ENCODE peak calls at places on chromosome 13, in nine cellular contexts. W, L, N, K, U, G, R, Y and V are unnamed samples.

GRCh38 chr13:52862358-52863206 is 14.1 kb upstream of the PCDH8 start:
- DNase-seq in W (no peak), R (peak), N (no peak), U (peak), L (peak), G (no peak), K (no peak), Y (no peak), V (peak)

GRCh38 chr13:107322228-107322627 is 754.3 kb upstream of the ARGLU1 start:
- DNase-seq in N (no peak), U (no peak), L (no peak), W (no peak), K (no peak), G (no peak), Y (no peak), R (no peak), V (no peak)

GRCh38 chr13:80528733-80529132 is 187.8 kb upstream of the SPRY2 start:
- DNase-seq in N (no peak), R (no peak), U (no peak), K (no peak), L (no peak), Y (no peak), W (no peak), G (no peak), V (no peak)

GRCh38 chr13:106520205-106521004 is 15.1 kb downstream of the EFNB2 start:
- DNase-seq in U (no peak), K (peak), R (no peak), Y (no peak), N (no peak), W (no peak), G (no peak), L (no peak), V (no peak)

GRCh38 chr13:97853550-97853949 is 99.9 kb upstream of the IPO5 start:
- DNase-seq in L (no peak), W (peak), Y (no peak), N (no peak), R (no peak), G (no peak), K (peak), U (no peak), V (no peak)

GRCh38 chr13:68128297-68128915 is 898.3 kb upstream of the PCDH9 start:
- DNase-seq in Y (peak), L (no peak), G (no peak), R (no peak), U (no peak), N (no peak), K (no peak), W (no peak), V (no peak)

GRCh38 chr13:91572944-91573535 is 174.6 kb downstream of the GPC5 start:
- DNase-seq in Y (no peak), G (no peak), K (no peak), N (no peak), L (no peak), W (peak), U (no peak), R (no peak), V (no peak)

GRCh38 chr13:34430294-34430693 is 511.8 kb upstream of the NBEA start:
- DNase-seq in L (no peak), R (no peak), G (no peak), K (peak), U (no peak), Y (no peak), N (no peak), W (peak), V (no peak)

GRCh38 chr13:28318418-28318995 is 176.4 kb downstream of the FLT1 start:
- DNase-seq in W (no peak), Y (no peak), L (no peak), G (no peak), R (no peak), N (no peak), K (peak), U (no peak), V (no peak)

GRCh38 chr13:29589234-29589633 is 6.3 kb downstream of the SLC7A1 start:
- DNase-seq in G (no peak), Y (no peak), W (peak), L (no peak), K (peak), U (no peak), N (no peak), R (no peak), V (no peak)

GRCh38 chr13:27665333-27665732 is 43.6 kb downstream of the POLR1D start:
- DNase-seq in W (no peak), Y (no peak), R (no peak), N (no peak), K (peak), U (no peak), L (no peak), G (no peak), V (no peak)

GRCh38 chr13:99963832-99964339 is 7.7 kb downstream of the ZIC5 start:
- DNase-seq in Y (no peak), N (no peak), K (no peak), W (no peak), L (no peak), G (no peak), R (no peak), U (no peak), V (no peak)

GRCh38 chr13:29758591-29759114 is 91.8 kb downstream of the UBL3 start:
- DNase-seq in U (peak), Y (peak), N (peak), R (no peak), L (peak), G (no peak), K (no peak), W (peak), V (peak)

GRCh38 chr13:109481046-109481445 is 305.3 kb downstream of the IRS2 start:
- DNase-seq in R (no peak), Y (no peak), G (no peak), W (peak), L (no peak), U (no peak), N (no peak), K (no peak), V (no peak)

GRCh38 chr13:114143806-114144605 is 11.6 kb upstream of the RASA3 start:
- DNase-seq in W (no peak), L (no peak), N (peak), G (peak), K (no peak), U (no peak), R (peak), Y (no peak), V (peak)
- TF ChIP-seq CTCF in W (peak), L (no peak), N (peak), G (no peak), K (no peak), U (no peak), R (peak), Y (no peak), V (no peak)

GRCh38 chr13:114029866-114030625 is 56.2 kb upstream of the C13orf46 start:
- DNase-seq in Y (no peak), W (no peak), L (no peak), G (no peak), R (no peak), K (no peak), N (no peak), U (no peak), V (no peak)

GRCh38 chr13:114027046-114027760 is 53.3 kb upstream of the C13orf46 start:
- DNase-seq in N (no peak), K (peak), G (no peak), L (no peak), U (no peak), R (no peak), Y (no peak), W (no peak), V (no peak)

GRCh38 chr13:114026128-114026880 is 52.4 kb upstream of the C13orf46 start:
- DNase-seq in R (no peak), N (no peak), W (no peak), G (no peak), K (no peak), U (no peak), Y (no peak), L (no peak), V (no peak)

GRCh38 chr13:114025432-114026127 is 51.7 kb upstream of the C13orf46 start:
- DNase-seq in W (peak), R (no peak), N (no peak), U (no peak), L (no peak), Y (no peak), G (no peak), K (peak), V (peak)

GRCh38 chr13:114027826-114028225 is 54.0 kb upstream of the C13orf46 start:
- DNase-seq in N (no peak), W (no peak), U (no peak), R (no peak), K (no peak), Y (no peak), L (no peak), G (no peak), V (no peak)
- H3K4me3 ChIP-seq in N (no peak), W (no peak), U (no peak), R (no peak), K (no peak), Y (no peak), L (no peak), G (no peak), V (no peak)

GRCh38 chr13:79482271-79482970 is 1.5 kb downstream of the NDFIP2 start:
- DNase-seq in U (no peak), K (peak), Y (no peak), N (no peak), G (no peak), W (no peak), L (no peak), R (no peak), V (no peak)

GRCh38 chr13:79483302-79483701 is 2.3 kb downstream of the NDFIP2 start:
- DNase-seq in G (no peak), N (no peak), R (no peak), U (no peak), W (peak), L (no peak), K (peak), Y (no peak), V (no peak)

GRCh38 chr13:79481685-79482052 is 714 bp downstream of the NDFIP2 start:
- DNase-seq in R (no peak), U (peak), Y (no peak), K (no peak), G (no peak), W (no peak), L (peak), N (peak), V (peak)

GRCh38 chr13:79477968-79478367 is 3.0 kb upstream of the NDFIP2 start:
- DNase-seq in N (no peak), L (no peak), R (peak), W (no peak), Y (no peak), U (no peak), G (no peak), K (no peak), V (no peak)

GRCh38 chr13:79480954-79481684 is at the start of gene NDFIP2:
- DNase-seq in U (peak), L (peak), Y (peak), N (peak), K (peak), R (peak), W (peak), G (peak), V (peak)
- TF ChIP-seq CTCF in U (no peak), L (no peak), Y (no peak), N (no peak), K (no peak), R (no peak), W (peak), G (no peak), V (peak)

GRCh38 chr13:24763596-24764275 is at the start of gene RNF17:
- DNase-seq in K (no peak), N (no peak), W (no peak), Y (no peak), U (no peak), G (no peak), R (no peak), L (no peak), V (no peak)
- H3K4me3 ChIP-seq in K (no peak), N (no peak), W (peak), Y (no peak), U (no peak), G (no peak), R (no peak), L (no peak), V (no peak)

DNA sequence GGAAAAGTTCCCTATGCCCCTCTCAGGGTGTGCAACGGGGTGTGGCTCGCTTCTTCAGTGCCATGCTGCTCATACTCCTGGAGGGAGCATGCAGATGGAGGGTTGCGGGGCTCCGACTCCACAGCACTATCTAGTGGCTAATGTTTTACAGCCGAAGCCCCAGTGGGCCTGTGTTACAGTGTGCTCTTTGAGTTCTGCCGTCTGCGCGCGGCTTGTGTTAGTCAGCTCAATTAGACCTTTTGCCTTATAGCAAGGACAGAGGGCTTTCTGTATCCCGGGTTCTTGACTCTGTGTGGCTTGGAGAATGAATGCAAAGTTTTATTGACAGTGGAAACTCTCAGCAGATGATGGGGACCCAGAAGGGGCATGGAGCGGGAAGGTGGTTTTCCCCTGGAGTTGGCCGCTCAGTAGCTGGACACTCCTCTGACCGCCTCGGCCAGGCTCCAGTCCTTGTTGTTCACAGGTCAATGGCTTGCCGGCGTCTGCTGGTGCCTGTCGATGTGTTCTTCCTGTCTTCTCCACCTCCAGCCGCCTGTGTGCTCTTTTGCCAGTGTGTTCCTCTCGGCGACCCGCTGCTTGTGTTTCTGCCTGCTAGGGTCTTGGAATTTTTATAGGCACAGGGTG is 383.4 kb downstream of the LMO7 start:
- DNase-seq in K (no peak), L (no peak), N (no peak), G (peak), U (peak), Y (peak), W (no peak), R (peak), V (peak)
- TF ChIP-seq CTCF in K (no peak), L (no peak), N (no peak), G (no peak), U (no peak), Y (no peak), W (peak), R (peak), V (no peak)